ENCODE peak calls at places on chromosomes 12 and 14, in eight cellular contexts. H, Y, V, C, Z, Q, L and O are unnamed samples.

GRCh38 chr14:32478027-32478426 is 148.9 kb downstream of the AKAP6 start:
- DNase-seq in H (no peak), Y (no peak), V (no peak), C (no peak), Z (no peak), Q (no peak), L (no peak), O (no peak)

GRCh38 chr12:2414810-2415567 is 362.2 kb downstream of the CACNA1C start:
- DNase-seq in H (no peak), Y (no peak), V (no peak), C (peak), Z (no peak), Q (no peak), L (no peak), O (no peak)

GRCh38 chr14:68468437-68469207 is 324.2 kb downstream of the ZFP36L1 start:
- DNase-seq in H (no peak), Y (peak), V (peak), C (peak), Z (no peak), Q (no peak), L (no peak), O (no peak)

GRCh38 chr12:67419810-67420209 is 150.7 kb downstream of the CAND1 start:
- DNase-seq in H (no peak), Y (no peak), V (no peak), C (no peak), Z (no peak), Q (no peak), L (no peak), O (no peak)

GRCh38 chr12:52798671-52799497 is 3.0 kb upstream of the KRT3 start:
- DNase-seq in H (no peak), Y (no peak), V (no peak), C (peak), Z (no peak), Q (no peak), L (no peak), O (no peak)

GRCh38 chr12:27851311-27851710 is 71.3 kb upstream of the MANSC4 start:
- DNase-seq in H (no peak), Y (no peak), V (no peak), C (no peak), Z (no peak), Q (no peak), L (no peak), O (no peak)

GRCh38 chr12:49174218-49174617 is 14.7 kb downstream of the TUBA1A start:
- DNase-seq in H (no peak), Y (no peak), V (no peak), C (peak), Z (no peak), Q (no peak), L (no peak), O (no peak)

GRCh38 chr12:113650476-113650875 is 178.8 kb upstream of the LHX5 start:
- DNase-seq in H (no peak), Y (no peak), V (no peak), C (no peak), Z (no peak), Q (no peak), L (no peak), O (no peak)

GRCh38 chr12:42473561-42473960 is 116.0 kb downstream of the PRICKLE1 start:
- DNase-seq in H (no peak), Y (peak), V (no peak), C (no peak), Z (no peak), Q (no peak), L (no peak), O (no peak)

GRCh38 chr14:104729835-104730181 is 5.8 kb downstream of the ADSS1 start:
- DNase-seq in H (no peak), Y (no peak), V (no peak), C (no peak), Z (no peak), Q (no peak), L (no peak), O (no peak)

GRCh38 chr14:20387577-20387976 is 25.7 kb downstream of the TEP1 start:
- DNase-seq in H (peak), Y (no peak), V (no peak), C (no peak), Z (no peak), Q (no peak), L (no peak), O (no peak)

GRCh38 chr12:30450872-30451271 is 244.8 kb downstream of the IPO8 start:
- DNase-seq in H (no peak), Y (peak), V (no peak), C (peak), Z (no peak), Q (no peak), L (no peak), O (no peak)

GRCh38 chr14:94392510-94392935 is 4.1 kb upstream of the SERPINA1 start:
- DNase-seq in H (no peak), Y (no peak), V (peak), C (peak), Z (no peak), Q (peak), L (no peak), O (no peak)

GRCh38 chr12:59937148-59937547 is 341.3 kb downstream of the SLC16A7 start:
- DNase-seq in H (no peak), Y (no peak), V (no peak), C (no peak), Z (no peak), Q (no peak), L (no peak), O (no peak)

GRCh38 chr14:49679271-49679670 is 8.7 kb downstream of the POLE2 start:
- DNase-seq in H (no peak), Y (no peak), V (peak), C (no peak), Z (no peak), Q (no peak), L (no peak), O (no peak)

GRCh38 chr12:22372277-22372837 is 37.9 kb upstream of the ST8SIA1 start:
- DNase-seq in H (no peak), Y (no peak), V (no peak), C (no peak), Z (no peak), Q (no peak), L (no peak), O (no peak)

GRCh38 chr14:45838597-45838996 is 585.6 kb upstream of the MIS18BP1 start:
- DNase-seq in H (no peak), Y (no peak), V (peak), C (no peak), Z (no peak), Q (peak), L (no peak), O (no peak)

GRCh38 chr12:116594325-116595038 is 35.3 kb downstream of the MAP1LC3B2 start:
- DNase-seq in H (peak), Y (no peak), V (no peak), C (no peak), Z (peak), Q (peak), L (no peak), O (no peak)

GRCh38 chr12:53989227-53990113 is 4.5 kb downstream of the HOXC10 start:
- DNase-seq in H (peak), Y (peak), V (peak), C (peak), Z (no peak), Q (peak), L (no peak), O (no peak)

GRCh38 chr12:39144613-39145061 is 239.2 kb upstream of the CPNE8 start:
- DNase-seq in H (no peak), Y (no peak), V (no peak), C (no peak), Z (no peak), Q (no peak), L (no peak), O (no peak)

GRCh38 chr14:35883677-35884293 is 57.6 kb downstream of the BRMS1L start:
- DNase-seq in H (no peak), Y (no peak), V (peak), C (peak), Z (peak), Q (peak), L (peak), O (no peak)

GRCh38 chr12:9794484-9795063 is 32.7 kb upstream of the KLRF1 start:
- DNase-seq in H (no peak), Y (peak), V (no peak), C (no peak), Z (no peak), Q (no peak), L (no peak), O (no peak)

GRCh38 chr14:55915464-55915863 is 202.7 kb upstream of the PELI2 start:
- DNase-seq in H (no peak), Y (peak), V (peak), C (no peak), Z (no peak), Q (no peak), L (no peak), O (no peak)

GRCh38 chr12:131085125-131085815 is 131.6 kb downstream of the ADGRD1 start:
- DNase-seq in H (no peak), Y (no peak), V (no peak), C (peak), Z (no peak), Q (no peak), L (no peak), O (no peak)

GRCh38 chr12:100926669-100927248 is 132.2 kb downstream of the ANO4 start:
- DNase-seq in H (no peak), Y (peak), V (peak), C (peak), Z (no peak), Q (peak), L (peak), O (peak)

GRCh38 chr14:100495917-100496316 is 91.3 kb downstream of the BEGAIN start:
- DNase-seq in H (no peak), Y (no peak), V (no peak), C (no peak), Z (no peak), Q (no peak), L (no peak), O (no peak)

GRCh38 chr12:71312767-71313375 is 126.7 kb upstream of the LGR5 start:
- DNase-seq in H (no peak), Y (no peak), V (peak), C (no peak), Z (no peak), Q (no peak), L (no peak), O (no peak)

GRCh38 chr14:68043752-68044151 is 224.2 kb downstream of the RAD51B start:
- DNase-seq in H (no peak), Y (no peak), V (no peak), C (no peak), Z (no peak), Q (no peak), L (no peak), O (no peak)

GRCh38 chr12:94622475-94622874 is 27.9 kb downstream of the TMCC3 start:
- DNase-seq in H (no peak), Y (peak), V (peak), C (peak), Z (no peak), Q (no peak), L (no peak), O (no peak)

GRCh38 chr12:49046129-49046895 is 14.3 kb downstream of the KMT2D start:
- DNase-seq in H (no peak), Y (no peak), V (no peak), C (no peak), Z (no peak), Q (no peak), L (no peak), O (no peak)

GRCh38 chr12:8057839-8058238 is 8.3 kb downstream of the C3AR1 start:
- DNase-seq in H (no peak), Y (no peak), V (peak), C (no peak), Z (no peak), Q (no peak), L (no peak), O (no peak)

GRCh38 chr12:113130457-113131135 is 5.0 kb downstream of the RASAL1 start:
- DNase-seq in H (peak), Y (no peak), V (no peak), C (peak), Z (no peak), Q (peak), L (no peak), O (no peak)

GRCh38 chr14:100540141-100540925 is 46.9 kb downstream of the BEGAIN start:
- DNase-seq in H (no peak), Y (no peak), V (no peak), C (peak), Z (no peak), Q (no peak), L (peak), O (no peak)

GRCh38 chr12:71139153-71139735 is 18.6 kb downstream of the TSPAN8 start:
- DNase-seq in H (peak), Y (no peak), V (no peak), C (no peak), Z (no peak), Q (no peak), L (no peak), O (no peak)

GRCh38 chr14:96212140-96212539 is 7.5 kb downstream of the BDKRB2 start:
- DNase-seq in H (no peak), Y (no peak), V (no peak), C (no peak), Z (no peak), Q (no peak), L (no peak), O (no peak)

GRCh38 chr14:103880334-103880985 is 33.1 kb upstream of the PPP1R13B start:
- DNase-seq in H (no peak), Y (peak), V (peak), C (peak), Z (peak), Q (peak), L (no peak), O (peak)

GRCh38 chr12:65925626-65926025 is 101.3 kb downstream of the HMGA2 start:
- DNase-seq in H (no peak), Y (peak), V (no peak), C (no peak), Z (no peak), Q (peak), L (no peak), O (no peak)

GRCh38 chr12:55037349-55037748 is 17.6 kb downstream of the NEUROD4 start:
- DNase-seq in H (no peak), Y (no peak), V (no peak), C (no peak), Z (no peak), Q (peak), L (no peak), O (no peak)

GRCh38 chr14:21070083-21070609 is at the start of gene ARHGEF40:
- DNase-seq in H (peak), Y (peak), V (peak), C (peak), Z (no peak), Q (peak), L (peak), O (peak)